ENCODE peak calls at places on chromosomes 11 and 22, in nine cellular contexts. H, F, R, G, E, P, W, C and L are unnamed samples. For H3K36me3, H3K4me1 and H3K9me3, the result is how much of the 10 kb centered on the place peaks cover.

GRCh38 chr11:118882489-118882888 is 1.2 kb upstream of the CXCR5 start:
- DNase-seq in R (no peak), E (no peak), F (no peak), H (no peak), W (no peak), P (no peak), C (no peak), G (no peak), L (no peak)

GRCh38 chr22:17283423-17283822 is 64.2 kb upstream of the ADA2 start:
- DNase-seq in W (no peak), R (no peak), G (no peak), F (no peak), P (no peak), H (no peak), C (no peak), E (no peak), L (no peak)

GRCh38 chr22:27850000-27850465 is 48.5 kb upstream of the MN1 start:
- DNase-seq in R (peak), C (no peak), W (no peak), F (no peak), H (no peak), G (no peak), P (peak), E (no peak), L (no peak)

GRCh38 chr11:31487848-31488247 is 21.6 kb downstream of the IMMP1L start:
- DNase-seq in F (no peak), R (no peak), G (no peak), W (no peak), E (no peak), P (no peak), C (peak), H (no peak), L (no peak)

GRCh38 chr11:43789700-43790443 is 90.8 kb upstream of the ALKBH3 start:
- DNase-seq in G (no peak), E (no peak), H (no peak), C (no peak), P (no peak), R (no peak), F (no peak), W (no peak), L (no peak)

GRCh38 chr11:61609970-61610347 is 29.1 kb upstream of the SYT7 start:
- DNase-seq in F (no peak), C (no peak), G (no peak), H (no peak), W (no peak), P (no peak), E (no peak), R (no peak), L (no peak)

GRCh38 chr11:88208742-88209141 is 33.5 kb upstream of the RAB38 start:
- DNase-seq in G (no peak), E (no peak), H (no peak), R (no peak), C (no peak), W (no peak), F (no peak), P (no peak), L (no peak)

GRCh38 chr22:22657712-22658111 is 13.3 kb downstream of the GGTLC2 start:
- DNase-seq in F (no peak), W (no peak), E (no peak), P (no peak), C (no peak), G (no peak), H (no peak), R (no peak), L (no peak)

GRCh38 chr22:19242699-19243098 is 48.8 kb downstream of the CLTCL1 start:
- DNase-seq in F (no peak), H (no peak), E (no peak), C (no peak), P (no peak), W (no peak), R (no peak), G (no peak), L (no peak)

GRCh38 chr11:102111787-102112653 is 1.8 kb downstream of the YAP1 start:
- DNase-seq in G (peak), R (peak), F (peak), E (peak), C (peak), P (no peak), H (no peak), W (peak), L (no peak)

GRCh38 chr11:76177250-76177686 is 29.0 kb downstream of the WNT11 start:
- DNase-seq in F (no peak), G (no peak), E (no peak), C (no peak), W (no peak), R (no peak), H (no peak), P (no peak), L (no peak)

GRCh38 chr11:72736452-72737069 is 15.6 kb downstream of the ARAP1 start:
- DNase-seq in W (no peak), G (peak), E (no peak), F (peak), R (no peak), P (peak), H (peak), C (peak), L (peak)

GRCh38 chr11:129947474-129947873 is 52.1 kb upstream of the NFRKB start:
- DNase-seq in R (no peak), G (no peak), P (no peak), E (no peak), F (no peak), H (no peak), W (peak), C (no peak), L (no peak)

GRCh38 chr22:49100316-49100715 is 727.4 kb downstream of the BRD1 start:
- DNase-seq in W (no peak), G (no peak), C (no peak), E (no peak), H (no peak), R (no peak), P (no peak), F (no peak), L (no peak)

GRCh38 chr11:128179049-128179448 is 408.3 kb downstream of the ETS1 start:
- DNase-seq in E (no peak), F (no peak), G (no peak), P (no peak), H (no peak), R (no peak), C (no peak), W (no peak), L (no peak)

GRCh38 chr11:103297900-103298299 is 188.7 kb downstream of the DYNC2H1 start:
- DNase-seq in H (no peak), F (no peak), R (no peak), G (no peak), P (no peak), E (no peak), C (no peak), W (no peak), L (no peak)

GRCh38 chr22:20233351-20234313 is 34.5 kb downstream of the RTN4R start:
- DNase-seq in W (no peak), C (no peak), H (no peak), P (no peak), E (no peak), R (no peak), F (no peak), G (no peak), L (no peak)

GRCh38 chr11:31233425-31233824 is 136.1 kb downstream of the DCDC1 start:
- DNase-seq in F (no peak), P (no peak), H (no peak), E (no peak), C (no peak), W (no peak), G (no peak), R (no peak), L (no peak)

GRCh38 chr22:25235547-25236290 is 16.3 kb downstream of the CRYBB2 start:
- DNase-seq in E (no peak), H (peak), P (peak), G (peak), R (no peak), C (peak), W (peak), F (peak), L (peak)

GRCh38 chr11:30487200-30487898 is 98.8 kb downstream of the MPPED2 start:
- DNase-seq in E (no peak), G (no peak), P (no peak), W (no peak), C (no peak), H (no peak), R (no peak), F (no peak), L (no peak)

GRCh38 chr11:47268448-47269001 is 1.4 kb upstream of the MADD start:
- DNase-seq in C (no peak), G (no peak), E (no peak), W (no peak), R (no peak), H (no peak), P (no peak), F (no peak), L (no peak)

GRCh38 chr11:74321487-74322188 is 10.2 kb upstream of the P4HA3 start:
- DNase-seq in H (no peak), E (no peak), F (peak), R (no peak), G (no peak), P (no peak), W (no peak), C (peak), L (no peak)

GRCh38 chr11:61026121-61027031 is 54.9 kb downstream of the CD6 start:
- DNase-seq in G (no peak), W (no peak), F (peak), R (no peak), C (peak), H (peak), E (no peak), P (no peak), L (peak)

DNA sequence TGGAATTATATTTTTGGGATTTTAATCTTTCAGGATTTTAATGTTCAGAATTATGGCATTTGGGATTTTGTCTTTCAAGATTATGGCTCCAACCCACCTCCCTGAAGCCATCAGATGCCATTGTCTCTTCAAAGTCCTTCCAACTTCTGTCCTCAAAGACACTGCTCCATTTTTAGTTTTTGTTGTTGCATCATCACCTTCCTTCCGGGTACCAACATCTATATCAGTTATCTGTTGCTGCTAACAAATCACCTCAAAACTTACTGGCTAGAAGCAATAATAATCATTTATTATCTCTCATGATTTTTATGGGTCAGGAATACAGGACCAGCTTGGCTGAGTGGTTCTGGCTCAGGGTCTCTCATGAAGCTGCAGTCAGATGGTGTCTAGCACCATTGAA is 138.8 kb upstream of the ZBED5 start:
- DNase-seq in W (no peak), C (no peak), P (no peak), R (no peak), E (no peak), F (no peak), G (no peak), H (no peak), L (no peak)
- H3K36me3 ChIP-seq in W (under half), C (under half), P (under half), R (under half), E (under half), F (under half), G (under half), H (under half), L (under half)

GRCh38 chr11:57777969-57778317 is 16.3 kb downstream of the CTNND1 start:
- DNase-seq in R (no peak), H (no peak), P (no peak), W (no peak), E (no peak), C (no peak), F (no peak), G (peak), L (no peak)

GRCh38 chr11:57776577-57776976 is 15.0 kb downstream of the CTNND1 start:
- DNase-seq in W (no peak), H (no peak), F (no peak), C (no peak), G (no peak), P (no peak), R (no peak), E (no peak), L (no peak)

GRCh38 chr11:57779275-57779674 is 17.7 kb downstream of the CTNND1 start:
- DNase-seq in C (no peak), P (peak), G (peak), H (no peak), E (no peak), R (no peak), W (no peak), F (no peak), L (no peak)

GRCh38 chr11:57776101-57776511 is 14.5 kb downstream of the CTNND1 start:
- DNase-seq in E (no peak), P (no peak), G (peak), C (no peak), H (no peak), R (no peak), F (no peak), W (no peak), L (no peak)

DNA sequence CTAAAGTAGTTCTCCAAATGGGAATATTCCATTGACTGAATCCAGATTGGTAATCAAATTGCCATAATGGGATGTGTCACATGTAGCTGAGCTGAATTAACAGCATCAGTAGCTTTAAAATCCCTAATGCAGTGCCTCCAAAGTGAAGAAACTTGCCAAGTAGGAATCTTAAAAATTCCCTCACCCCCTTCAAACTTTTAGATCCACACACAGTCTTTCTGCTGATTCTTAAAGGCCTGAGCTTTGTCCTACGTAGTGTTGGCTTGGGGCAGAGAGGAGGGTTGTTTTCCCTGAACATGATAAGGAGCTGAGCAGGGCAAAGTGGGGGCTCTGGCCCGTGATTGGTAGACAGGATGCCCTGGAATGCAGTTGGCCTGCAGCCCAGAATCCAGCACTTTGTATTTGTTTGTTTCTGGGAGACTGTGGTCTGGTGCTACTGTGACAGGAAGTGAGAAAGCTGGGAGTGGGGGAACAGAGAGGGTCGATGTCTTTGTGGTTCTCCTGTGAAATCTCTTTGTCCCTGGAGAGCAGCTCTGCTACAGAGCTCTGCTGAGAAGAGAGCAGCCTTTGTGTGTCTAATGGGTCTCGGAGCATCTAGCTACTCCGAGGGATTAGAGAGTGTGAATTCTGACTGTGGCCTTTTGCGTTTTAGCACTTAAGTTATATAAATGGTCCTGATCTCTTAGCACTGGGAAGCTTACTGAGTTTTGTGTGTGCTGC is 16.9 kb downstream of the CTNND1 start:
- DNase-seq in W (peak), R (peak), P (peak), H (no peak), E (peak), G (peak), F (no peak), C (no peak), L (no peak)
- H3K4me1 ChIP-seq in W (under half), R (half or more), P (half or more), H (under half), E (half or more), G (half or more), F (under half), C (under half), L (under half)

GRCh38 chr11:48354013-48354412 is 12.3 kb downstream of the OR4C5 start:
- DNase-seq in C (no peak), R (no peak), F (no peak), W (no peak), E (no peak), P (no peak), H (no peak), G (no peak), L (no peak)
- H3K9me3 ChIP-seq in C (under half), R (under half), F (under half), W (under half), E (under half), P (under half), H (under half), G (under half), L (under half)

DNA sequence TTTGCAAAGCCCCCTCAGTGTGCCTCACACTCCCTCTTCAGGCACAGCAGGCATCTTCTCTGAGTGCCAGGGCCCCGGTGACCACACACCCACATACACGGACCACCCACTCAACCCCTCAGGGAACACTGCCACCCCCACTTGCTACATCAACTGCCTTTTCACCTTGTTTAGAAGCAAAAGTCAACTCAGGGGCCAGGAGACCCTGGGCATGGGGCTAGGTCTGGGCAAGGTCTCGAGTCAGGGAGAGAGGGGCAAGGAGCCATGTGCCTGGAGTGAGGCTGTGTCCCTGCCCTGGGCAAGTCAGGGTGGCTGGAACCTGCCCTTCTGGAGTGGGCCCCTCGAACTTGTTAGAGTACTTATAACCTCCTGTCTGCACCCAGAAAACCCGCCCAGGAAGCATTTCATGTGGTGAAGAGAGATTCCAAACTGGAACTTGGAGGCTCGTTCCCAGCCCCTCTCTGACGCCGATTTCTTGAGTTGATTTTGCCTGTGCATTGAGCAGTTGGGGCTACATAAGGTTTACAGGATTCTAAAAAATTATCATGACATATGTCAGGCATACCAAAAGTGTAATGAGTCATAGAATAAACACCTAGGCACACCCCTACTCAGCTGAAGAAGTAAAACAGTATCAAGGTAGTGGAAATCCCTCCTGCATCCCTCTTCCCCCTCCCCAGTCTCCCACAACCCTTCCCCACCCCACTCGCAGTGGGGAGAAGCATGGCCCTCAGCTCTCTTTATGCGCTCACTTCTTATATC is 74.3 kb downstream of the MYEOV start:
- DNase-seq in W (no peak), F (no peak), H (peak), P (no peak), G (no peak), R (no peak), E (no peak), C (no peak), L (no peak)
- H3K36me3 ChIP-seq in W (under half), F (under half), H (under half), P (under half), G (under half), R (under half), E (under half), C (under half), L (under half)

GRCh38 chr11:37509471-37509870 is 911.4 kb upstream of the RAG2 start:
- DNase-seq in C (no peak), E (no peak), W (no peak), H (no peak), F (no peak), R (no peak), P (no peak), G (no peak), L (no peak)

GRCh38 chr11:37504066-37504611 is 906.1 kb upstream of the RAG2 start:
- DNase-seq in R (no peak), C (no peak), F (no peak), E (no peak), G (no peak), P (no peak), W (no peak), H (no peak), L (no peak)

GRCh38 chr11:37504925-37505324 is 906.9 kb upstream of the RAG2 start:
- DNase-seq in W (no peak), H (no peak), R (no peak), F (no peak), P (no peak), E (no peak), C (no peak), G (no peak), L (no peak)

GRCh38 chr11:37505406-37505805 is 907.4 kb upstream of the RAG2 start:
- DNase-seq in E (no peak), P (no peak), C (no peak), F (no peak), G (no peak), R (no peak), H (no peak), W (no peak), L (no peak)

GRCh38 chr11:37506516-37506915 is 908.5 kb upstream of the RAG2 start:
- DNase-seq in C (no peak), E (no peak), W (no peak), P (no peak), R (no peak), G (no peak), H (no peak), F (no peak), L (no peak)
- H3K4me1 ChIP-seq in C (under half), E (under half), W (under half), P (under half), R (under half), G (under half), H (under half), F (under half), L (under half)

GRCh38 chr22:47205562-47205961 is 443.1 kb downstream of the TBC1D22A start:
- DNase-seq in W (no peak), C (no peak), H (no peak), P (peak), G (no peak), F (no peak), R (no peak), E (no peak), L (no peak)
- H3K9me3 ChIP-seq in W (half or more), C (under half), H (under half), P (under half), G (under half), F (under half), R (under half), E (under half), L (under half)

GRCh38 chr11:70352074-70352473 is 46.3 kb upstream of the CTTN start:
- DNase-seq in F (no peak), H (no peak), R (no peak), C (no peak), P (no peak), G (no peak), W (no peak), E (no peak), L (no peak)
- H3K36me3 ChIP-seq in F (half or more), H (under half), R (under half), C (under half), P (under half), G (half or more), W (under half), E (under half), L (under half)